ENCODE peak calls at places on chromosomes 1 and 21, in five cellular contexts. O is left cardiac atrium; X is HepG2; V is A549; Y is activated CD4-positive, alpha-beta T cell treated with anti-CD3 and anti-CD28 coated beads for 36 hours. F is an unnamed sample.

GRCh38 chr1:13830616-13831280 is 130.8 kb downstream of the PRDM2 start:
- ATAC-seq in O (peak), X (no peak), V (no peak), Y (no peak), F (no peak)

GRCh38 chr1:7388488-7389185 is 382.5 kb upstream of the VAMP3 start:
- ATAC-seq in O (peak), X (no peak), V (peak), Y (no peak), F (no peak)

GRCh38 chr1:86515597-86515996 is 31.3 kb upstream of the CLCA4 start:
- ATAC-seq in O (no peak), X (peak), V (peak), Y (no peak), F (no peak)

GRCh38 chr1:203627819-203628184 is 1.2 kb downstream of the ATP2B4 start:
- ATAC-seq in O (peak), X (no peak), V (peak), Y (no peak), F (peak)

GRCh38 chr1:11157867-11158266 is 31.3 kb upstream of the ANGPTL7 start:
- ATAC-seq in O (peak), X (no peak), V (no peak), Y (peak), F (peak)

GRCh38 chr1:212587304-212588136 is 21.0 kb upstream of the ATF3 start:
- ATAC-seq in O (no peak), X (no peak), V (no peak), Y (no peak), F (no peak)

GRCh38 chr21:40707271-40707670 is 139.7 kb downstream of the DSCAM start:
- ATAC-seq in O (no peak), X (no peak), V (no peak), Y (no peak), F (no peak)

GRCh38 chr1:234564035-234565029 is 45.6 kb downstream of the IRF2BP2 start:
- ATAC-seq in O (no peak), X (peak), V (peak), Y (peak), F (peak)

GRCh38 chr1:30675289-30675688 is 48.1 kb downstream of the MATN1 start:
- ATAC-seq in O (no peak), X (no peak), V (no peak), Y (no peak), F (no peak)

GRCh38 chr21:43911935-43912487 is 47.0 kb downstream of the AGPAT3 start:
- ATAC-seq in O (peak), X (no peak), V (no peak), Y (no peak), F (no peak)

GRCh38 chr1:157301477-157302198 is 163.4 kb upstream of the ETV3 start:
- ATAC-seq in O (no peak), X (no peak), V (no peak), Y (no peak), F (no peak)

GRCh38 chr1:34266127-34266951 is 89.6 kb downstream of the C1orf94 start:
- ATAC-seq in O (no peak), X (no peak), V (no peak), Y (no peak), F (no peak)

GRCh38 chr1:30706528-30706927 is 16.9 kb downstream of the MATN1 start:
- ATAC-seq in O (peak), X (no peak), V (no peak), Y (no peak), F (no peak)

GRCh38 chr1:194367121-194367520 is 1180.7 kb upstream of the B3GALT2 start:
- ATAC-seq in O (no peak), X (no peak), V (no peak), Y (no peak), F (no peak)

GRCh38 chr1:184499626-184500025 is 112.8 kb downstream of the C1orf21 start:
- ATAC-seq in O (no peak), X (no peak), V (no peak), Y (no peak), F (no peak)

GRCh38 chr1:41862411-41863221 is 56.1 kb downstream of the HIVEP3 start:
- ATAC-seq in O (no peak), X (no peak), V (peak), Y (peak), F (peak)

GRCh38 chr1:170239445-170239844 is 93.7 kb downstream of the NTMT2 start:
- ATAC-seq in O (no peak), X (no peak), V (no peak), Y (no peak), F (no peak)